ENCODE peak calls at places on chromosomes 6 and 20, in seven cellular contexts. One of them, this sample, is unnamed. For H3K27me3, the result is how much of the 10 kb centered on the place peaks cover.

GRCh38 chr20:23528867-23529431 is 38.0 kb downstream of the CST8 start:
- DNase-seq in effector memory CD4-positive, alpha-beta T cell: no peak
- DNase-seq in transverse colon: no peak
- DNase-seq in cardiac muscle cell: no peak
- DNase-seq in upper lobe of left lung: no peak
- DNase-seq in brain microvascular endothelial cell: no peak
- DNase-seq in upper lobe of right lung: no peak
- DNase-seq in this sample: no peak

GRCh38 chr6:80618953-80619352 is 512.5 kb downstream of the BCKDHB start:
- DNase-seq in effector memory CD4-positive, alpha-beta T cell: no peak
- DNase-seq in brain microvascular endothelial cell: no peak
- DNase-seq in upper lobe of left lung: no peak
- DNase-seq in transverse colon: no peak
- DNase-seq in cardiac muscle cell: peak
- DNase-seq in upper lobe of right lung: no peak
- DNase-seq in this sample: no peak

GRCh38 chr6:137765044-137765443 is 102.0 kb upstream of the TNFAIP3 start:
- DNase-seq in transverse colon: no peak
- DNase-seq in effector memory CD4-positive, alpha-beta T cell: no peak
- DNase-seq in upper lobe of left lung: no peak
- DNase-seq in brain microvascular endothelial cell: no peak
- DNase-seq in upper lobe of right lung: no peak
- DNase-seq in cardiac muscle cell: no peak
- DNase-seq in this sample: no peak

GRCh38 chr6:107665386-107665785 is 158.7 kb downstream of the SCML4 start:
- DNase-seq in upper lobe of right lung: no peak
- DNase-seq in upper lobe of left lung: peak
- DNase-seq in cardiac muscle cell: peak
- DNase-seq in effector memory CD4-positive, alpha-beta T cell: no peak
- DNase-seq in transverse colon: no peak
- DNase-seq in brain microvascular endothelial cell: no peak
- DNase-seq in this sample: no peak

GRCh38 chr6:51289041-51289440 is 470.4 kb downstream of the TFAP2B start:
- DNase-seq in brain microvascular endothelial cell: peak
- DNase-seq in transverse colon: no peak
- DNase-seq in effector memory CD4-positive, alpha-beta T cell: no peak
- DNase-seq in upper lobe of right lung: no peak
- DNase-seq in cardiac muscle cell: no peak
- DNase-seq in upper lobe of left lung: no peak
- DNase-seq in this sample: no peak

GRCh38 chr20:45452238-45452637 is 17.3 kb upstream of the WFDC2 start:
- DNase-seq in transverse colon: no peak
- DNase-seq in brain microvascular endothelial cell: no peak
- DNase-seq in upper lobe of left lung: no peak
- DNase-seq in effector memory CD4-positive, alpha-beta T cell: no peak
- DNase-seq in upper lobe of right lung: no peak
- DNase-seq in cardiac muscle cell: no peak
- DNase-seq in this sample: no peak

GRCh38 chr20:21183722-21184121 is 57.8 kb downstream of the KIZ start:
- DNase-seq in cardiac muscle cell: peak
- DNase-seq in upper lobe of left lung: no peak
- DNase-seq in transverse colon: no peak
- DNase-seq in upper lobe of right lung: no peak
- DNase-seq in effector memory CD4-positive, alpha-beta T cell: no peak
- DNase-seq in brain microvascular endothelial cell: no peak
- DNase-seq in this sample: peak

GRCh38 chr20:8310618-8311017 is 178.6 kb downstream of the PLCB1 start:
- DNase-seq in upper lobe of right lung: no peak
- DNase-seq in upper lobe of left lung: no peak
- DNase-seq in transverse colon: no peak
- DNase-seq in cardiac muscle cell: no peak
- DNase-seq in brain microvascular endothelial cell: no peak
- DNase-seq in effector memory CD4-positive, alpha-beta T cell: no peak
- DNase-seq in this sample: no peak

GRCh38 chr20:63033635-63034510 is 27.1 kb upstream of the BHLHE23 start:
- DNase-seq in upper lobe of left lung: peak
- DNase-seq in effector memory CD4-positive, alpha-beta T cell: no peak
- DNase-seq in upper lobe of right lung: peak
- DNase-seq in cardiac muscle cell: no peak
- DNase-seq in transverse colon: no peak
- DNase-seq in brain microvascular endothelial cell: no peak
- DNase-seq in this sample: no peak

GRCh38 chr20:5504061-5504739 is 187.4 kb upstream of the PROKR2 start:
- DNase-seq in upper lobe of right lung: peak
- DNase-seq in upper lobe of left lung: peak
- DNase-seq in cardiac muscle cell: peak
- DNase-seq in effector memory CD4-positive, alpha-beta T cell: no peak
- DNase-seq in transverse colon: peak
- DNase-seq in brain microvascular endothelial cell: peak
- DNase-seq in this sample: peak

GRCh38 chr6:43858161-43859153 is 88.4 kb downstream of the VEGFA start:
- DNase-seq in upper lobe of left lung: no peak
- DNase-seq in effector memory CD4-positive, alpha-beta T cell: no peak
- DNase-seq in brain microvascular endothelial cell: no peak
- DNase-seq in transverse colon: no peak
- DNase-seq in cardiac muscle cell: no peak
- DNase-seq in upper lobe of right lung: peak
- DNase-seq in this sample: no peak

GRCh38 chr20:53794529-53795115 is 201.0 kb upstream of the ZNF217 start:
- DNase-seq in upper lobe of right lung: no peak
- DNase-seq in upper lobe of left lung: no peak
- DNase-seq in transverse colon: no peak
- DNase-seq in effector memory CD4-positive, alpha-beta T cell: no peak
- DNase-seq in brain microvascular endothelial cell: peak
- DNase-seq in cardiac muscle cell: no peak
- DNase-seq in this sample: no peak

GRCh38 chr20:10328897-10329255 is 105.1 kb downstream of the MKKS start:
- DNase-seq in brain microvascular endothelial cell: no peak
- DNase-seq in upper lobe of right lung: no peak
- DNase-seq in effector memory CD4-positive, alpha-beta T cell: no peak
- DNase-seq in transverse colon: no peak
- DNase-seq in upper lobe of left lung: no peak
- DNase-seq in cardiac muscle cell: no peak
- DNase-seq in this sample: no peak

GRCh38 chr20:61662946-61663460 is 402.7 kb downstream of the TAF4 start:
- DNase-seq in effector memory CD4-positive, alpha-beta T cell: no peak
- DNase-seq in transverse colon: no peak
- DNase-seq in upper lobe of left lung: peak
- DNase-seq in upper lobe of right lung: no peak
- DNase-seq in cardiac muscle cell: no peak
- DNase-seq in brain microvascular endothelial cell: no peak
- DNase-seq in this sample: no peak

GRCh38 chr6:142408409-142408808 is 106.6 kb downstream of the ADGRG6 start:
- DNase-seq in cardiac muscle cell: no peak
- DNase-seq in effector memory CD4-positive, alpha-beta T cell: no peak
- DNase-seq in upper lobe of left lung: no peak
- DNase-seq in upper lobe of right lung: no peak
- DNase-seq in transverse colon: no peak
- DNase-seq in brain microvascular endothelial cell: no peak
- DNase-seq in this sample: no peak

GRCh38 chr6:142409794-142410193 is 108.0 kb downstream of the ADGRG6 start:
- DNase-seq in cardiac muscle cell: no peak
- DNase-seq in effector memory CD4-positive, alpha-beta T cell: no peak
- DNase-seq in transverse colon: no peak
- DNase-seq in brain microvascular endothelial cell: no peak
- DNase-seq in upper lobe of left lung: no peak
- DNase-seq in upper lobe of right lung: no peak
- DNase-seq in this sample: no peak

GRCh38 chr6:142406131-142406530 is 104.3 kb downstream of the ADGRG6 start:
- DNase-seq in cardiac muscle cell: peak
- DNase-seq in effector memory CD4-positive, alpha-beta T cell: no peak
- DNase-seq in upper lobe of right lung: no peak
- DNase-seq in upper lobe of left lung: no peak
- DNase-seq in brain microvascular endothelial cell: no peak
- DNase-seq in transverse colon: no peak
- DNase-seq in this sample: peak

GRCh38 chr6:142404751-142405150 is 102.9 kb downstream of the ADGRG6 start:
- DNase-seq in cardiac muscle cell: no peak
- DNase-seq in upper lobe of left lung: no peak
- DNase-seq in transverse colon: no peak
- DNase-seq in upper lobe of right lung: no peak
- DNase-seq in effector memory CD4-positive, alpha-beta T cell: no peak
- DNase-seq in brain microvascular endothelial cell: no peak
- DNase-seq in this sample: no peak

DNA sequence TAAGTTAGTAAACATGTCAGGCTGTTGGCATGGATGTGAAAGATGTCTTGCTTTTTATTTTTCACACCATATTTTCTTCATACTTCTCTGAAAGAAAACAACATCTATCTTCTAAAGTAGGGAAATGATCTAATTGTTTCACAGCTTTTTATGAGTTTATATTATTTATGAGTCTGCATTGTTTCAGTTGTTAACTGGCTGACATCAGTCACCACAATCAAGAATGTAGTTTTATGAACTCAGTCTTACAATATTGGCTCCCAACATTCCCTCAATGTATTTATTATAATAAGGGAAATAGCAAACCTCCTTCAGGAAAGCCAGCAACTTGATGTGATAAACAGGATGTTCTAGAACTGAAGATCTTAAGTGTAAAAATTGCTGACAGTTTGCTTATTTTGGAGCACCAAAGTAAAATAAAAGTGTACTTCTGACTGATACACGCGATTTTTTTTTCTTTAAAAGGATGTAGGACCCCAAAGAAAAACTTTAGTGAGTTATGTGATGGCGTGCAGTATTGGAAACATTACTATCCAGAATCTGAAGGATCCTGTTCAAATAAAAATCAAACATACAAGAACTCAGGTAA is 106.0 kb downstream of the ADGRG6 start:
- DNase-seq in brain microvascular endothelial cell: no peak
- DNase-seq in transverse colon: no peak
- DNase-seq in effector memory CD4-positive, alpha-beta T cell: no peak
- DNase-seq in cardiac muscle cell: no peak
- DNase-seq in upper lobe of left lung: no peak
- DNase-seq in upper lobe of right lung: no peak
- DNase-seq in this sample: no peak
- H3K27ac ChIP-seq in brain microvascular endothelial cell: no peak
- H3K27ac ChIP-seq in transverse colon: no peak
- H3K27ac ChIP-seq in effector memory CD4-positive, alpha-beta T cell: no peak
- H3K27ac ChIP-seq in cardiac muscle cell: no peak
- H3K27ac ChIP-seq in upper lobe of left lung: no peak
- H3K27ac ChIP-seq in upper lobe of right lung: no peak
- H3K27ac ChIP-seq in this sample: no peak

GRCh38 chr20:2690213-2690612 is 2.4 kb upstream of the EBF4 start:
- DNase-seq in cardiac muscle cell: no peak
- DNase-seq in transverse colon: no peak
- DNase-seq in effector memory CD4-positive, alpha-beta T cell: no peak
- DNase-seq in brain microvascular endothelial cell: no peak
- DNase-seq in upper lobe of right lung: no peak
- DNase-seq in upper lobe of left lung: no peak
- DNase-seq in this sample: no peak

GRCh38 chr20:2690718-2691117 is 1.9 kb upstream of the EBF4 start:
- DNase-seq in upper lobe of left lung: no peak
- DNase-seq in cardiac muscle cell: no peak
- DNase-seq in transverse colon: no peak
- DNase-seq in effector memory CD4-positive, alpha-beta T cell: no peak
- DNase-seq in upper lobe of right lung: no peak
- DNase-seq in brain microvascular endothelial cell: no peak
- DNase-seq in this sample: no peak

GRCh38 chr20:2691663-2692035 is 931 bp upstream of the EBF4 start:
- DNase-seq in brain microvascular endothelial cell: no peak
- DNase-seq in effector memory CD4-positive, alpha-beta T cell: no peak
- DNase-seq in upper lobe of left lung: no peak
- DNase-seq in cardiac muscle cell: no peak
- DNase-seq in transverse colon: no peak
- DNase-seq in upper lobe of right lung: no peak
- DNase-seq in this sample: no peak

GRCh38 chr20:2692036-2692885 is at the start of gene EBF4:
- DNase-seq in cardiac muscle cell: peak
- DNase-seq in transverse colon: peak
- DNase-seq in brain microvascular endothelial cell: no peak
- DNase-seq in effector memory CD4-positive, alpha-beta T cell: peak
- DNase-seq in upper lobe of left lung: peak
- DNase-seq in upper lobe of right lung: no peak
- DNase-seq in this sample: peak

GRCh38 chr20:2691127-2691526 is 1.5 kb upstream of the EBF4 start:
- DNase-seq in effector memory CD4-positive, alpha-beta T cell: no peak
- DNase-seq in transverse colon: no peak
- DNase-seq in upper lobe of left lung: no peak
- DNase-seq in upper lobe of right lung: no peak
- DNase-seq in cardiac muscle cell: no peak
- DNase-seq in brain microvascular endothelial cell: no peak
- DNase-seq in this sample: no peak
- H3K27me3 ChIP-seq in effector memory CD4-positive, alpha-beta T cell: under half
- H3K27me3 ChIP-seq in transverse colon: half or more
- H3K27me3 ChIP-seq in upper lobe of left lung: under half
- H3K27me3 ChIP-seq in upper lobe of right lung: under half
- H3K27me3 ChIP-seq in cardiac muscle cell: half or more
- H3K27me3 ChIP-seq in brain microvascular endothelial cell: under half
- H3K27me3 ChIP-seq in this sample: under half

DNA sequence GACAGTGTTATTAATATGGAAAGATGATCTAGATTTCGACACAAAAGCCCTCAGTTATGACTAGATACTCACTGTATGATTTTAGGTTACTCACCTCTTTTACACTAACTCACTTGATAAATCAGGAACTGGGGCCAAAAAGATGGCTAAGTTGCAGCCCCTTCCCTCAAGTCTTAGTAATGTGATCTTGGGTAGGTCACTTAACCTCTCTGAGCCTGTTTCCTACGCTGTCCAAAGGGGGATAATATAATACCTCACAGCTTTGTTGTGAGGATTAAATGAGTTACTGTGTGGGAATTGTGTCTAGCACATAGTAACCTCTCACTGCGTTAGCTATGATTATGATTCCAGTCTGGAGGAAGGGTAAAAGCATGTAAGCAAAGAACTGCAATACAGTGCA is 1.3 kb downstream of the TTI1 start:
- DNase-seq in cardiac muscle cell: no peak
- DNase-seq in brain microvascular endothelial cell: no peak
- DNase-seq in upper lobe of right lung: no peak
- DNase-seq in upper lobe of left lung: no peak
- DNase-seq in transverse colon: no peak
- DNase-seq in effector memory CD4-positive, alpha-beta T cell: no peak
- DNase-seq in this sample: no peak
- H3K4me3 ChIP-seq in cardiac muscle cell: no peak
- H3K4me3 ChIP-seq in brain microvascular endothelial cell: no peak
- H3K4me3 ChIP-seq in upper lobe of right lung: no peak
- H3K4me3 ChIP-seq in upper lobe of left lung: no peak
- H3K4me3 ChIP-seq in transverse colon: no peak
- H3K4me3 ChIP-seq in effector memory CD4-positive, alpha-beta T cell: peak
- H3K4me3 ChIP-seq in this sample: no peak

DNA sequence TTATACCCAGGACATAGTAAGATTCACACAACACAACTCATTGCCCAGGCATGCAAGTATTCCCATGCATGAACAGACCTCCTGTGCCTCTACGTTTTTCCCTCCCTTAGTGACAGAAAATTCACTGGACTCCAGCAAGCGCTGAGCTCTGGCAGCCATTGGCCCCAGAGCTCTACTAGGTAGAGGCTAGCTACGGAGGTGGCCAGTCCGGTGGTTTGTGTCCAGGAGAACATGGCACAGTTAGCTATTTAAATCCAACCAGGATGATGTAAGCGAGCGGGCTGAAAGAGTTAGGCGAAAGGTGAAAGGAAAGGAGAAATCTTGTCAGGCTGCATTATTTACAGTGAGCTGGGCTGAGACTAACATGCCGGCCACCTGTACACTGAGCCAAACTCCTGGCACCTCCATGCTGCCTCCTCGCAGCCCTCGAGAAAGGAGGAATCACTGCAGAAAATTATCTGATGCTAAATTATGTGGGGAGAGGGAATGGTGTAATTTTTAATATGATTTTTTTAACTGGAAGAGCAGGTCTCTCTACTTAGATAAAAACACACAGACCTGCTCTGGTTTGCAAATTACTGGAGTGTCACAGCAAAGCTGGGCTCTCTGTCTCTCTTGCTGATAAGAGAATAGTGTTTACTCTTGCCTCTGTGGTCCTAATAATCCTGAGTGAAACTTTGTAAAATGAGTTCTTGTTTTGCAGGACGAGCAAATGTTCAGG is 50.1 kb upstream of the ARMC2 start:
- DNase-seq in upper lobe of left lung: no peak
- DNase-seq in brain microvascular endothelial cell: no peak
- DNase-seq in transverse colon: no peak
- DNase-seq in upper lobe of right lung: no peak
- DNase-seq in cardiac muscle cell: peak
- DNase-seq in effector memory CD4-positive, alpha-beta T cell: no peak
- DNase-seq in this sample: no peak
- H3K27ac ChIP-seq in upper lobe of left lung: no peak
- H3K27ac ChIP-seq in brain microvascular endothelial cell: no peak
- H3K27ac ChIP-seq in transverse colon: peak
- H3K27ac ChIP-seq in upper lobe of right lung: no peak
- H3K27ac ChIP-seq in cardiac muscle cell: no peak
- H3K27ac ChIP-seq in effector memory CD4-positive, alpha-beta T cell: no peak
- H3K27ac ChIP-seq in this sample: no peak

This sample was measured in small intestine.